ENCODE peak calls at places on chromosomes 12 and 14, in ten cellular contexts. E is stimulated activated CD4-positive, alpha-beta T cell treated with anti-CD3 and anti-CD28 coated beads, Interleukin-4, amount 100 ng/mL, for 4 hours; X is HL-60; Q is choroid plexus epithelial cell; R is esophagus squamous epithelium; M is stimulated activated CD8-positive, alpha-beta memory T cell treated with anti-CD3 and anti-CD28 coated beads, Interleukin-7, amount 100 ng/mL, for 24 hours; L is Ammon's horn; P is mucosa of gallbladder; Z is ovary; U is colonic mucosa. K is an unnamed sample.

GRCh38 chr12:112239020-112239419 is 113.7 kb downstream of the TRAFD1 start:
- DNase-seq in E (no peak), R (no peak), P (no peak), Z (no peak), Q (peak), X (no peak), L (no peak), U (no peak), M (no peak), K (no peak)

GRCh38 chr12:58566599-58566998 is 353.7 kb downstream of the LRIG3 start:
- DNase-seq in E (no peak), R (no peak), M (no peak), X (no peak), P (no peak), Q (peak), Z (no peak), U (no peak), L (no peak), K (no peak)

GRCh38 chr12:102427542-102427923 is 52.8 kb downstream of the IGF1 start:
- DNase-seq in P (no peak), Z (peak), R (no peak), U (no peak), Q (no peak), X (no peak), M (no peak), E (no peak), L (peak), K (no peak)

GRCh38 chr12:84070311-84070710 is 842.3 kb downstream of the SLC6A15 start:
- DNase-seq in Q (peak), M (no peak), U (peak), R (no peak), P (no peak), X (no peak), E (no peak), L (no peak), Z (no peak), K (no peak)

GRCh38 chr12:56995201-56995929 is 11.0 kb downstream of the ZBTB39 start:
- DNase-seq in R (no peak), P (no peak), E (no peak), Z (no peak), Q (no peak), U (peak), X (no peak), L (no peak), M (no peak), K (no peak)

GRCh38 chr14:29846339-29847129 is 81.1 kb downstream of the PRKD1 start:
- DNase-seq in L (no peak), P (no peak), Q (peak), M (no peak), U (no peak), E (no peak), Z (no peak), R (no peak), X (no peak), K (peak)

GRCh38 chr12:51759175-51759574 is 89.3 kb downstream of the FIGNL2 start:
- DNase-seq in Z (no peak), E (no peak), R (no peak), X (no peak), P (no peak), Q (no peak), M (no peak), L (no peak), U (no peak), K (peak)

GRCh38 chr14:103923863-103924262 is 4.4 kb upstream of the TDRD9 start:
- DNase-seq in R (no peak), M (no peak), U (no peak), L (no peak), X (no peak), P (no peak), Z (no peak), Q (no peak), E (no peak), K (no peak)

GRCh38 chr14:34018564-34019244 is 67.8 kb upstream of the EGLN3 start:
- DNase-seq in P (no peak), E (no peak), U (no peak), M (no peak), Z (no peak), X (no peak), R (no peak), L (peak), Q (peak), K (no peak)

GRCh38 chr12:109716092-109716479 is 2.5 kb downstream of the FAM222A start:
- DNase-seq in U (no peak), M (no peak), R (no peak), X (no peak), Z (peak), E (no peak), Q (no peak), L (peak), P (no peak), K (no peak)

GRCh38 chr12:132286912-132287311 is 42.5 kb downstream of the GALNT9 start:
- DNase-seq in R (no peak), Q (peak), E (no peak), X (no peak), Z (no peak), P (no peak), M (no peak), L (no peak), U (no peak), K (no peak)

GRCh38 chr12:11727133-11727664 is 77.7 kb downstream of the ETV6 start:
- DNase-seq in U (no peak), X (no peak), R (no peak), Q (no peak), E (peak), M (no peak), P (no peak), Z (no peak), L (no peak), K (no peak)

GRCh38 chr14:58637391-58638230 is at the start of gene DACT1:
- DNase-seq in M (no peak), U (peak), E (peak), Z (peak), L (peak), X (no peak), R (no peak), Q (peak), P (peak), K (no peak)

GRCh38 chr12:4587108-4587507 is 25.1 kb downstream of the DYRK4 start:
- DNase-seq in L (no peak), R (no peak), X (no peak), P (no peak), Z (no peak), Q (no peak), M (no peak), U (no peak), E (no peak), K (no peak)

GRCh38 chr14:38203929-38204716 is 3.6 kb upstream of the SSTR1 start:
- DNase-seq in R (no peak), X (no peak), M (no peak), U (no peak), P (no peak), E (no peak), Z (no peak), Q (no peak), L (no peak), K (no peak)

GRCh38 chr14:76050797-76051392 is 65.3 kb downstream of the IFT43 start:
- DNase-seq in X (peak), Z (no peak), M (peak), R (no peak), U (peak), L (peak), Q (peak), E (peak), P (peak), K (peak)

GRCh38 chr12:26847431-26847830 is 14.4 kb upstream of the ITPR2 start:
- DNase-seq in R (no peak), U (no peak), M (no peak), L (no peak), Z (no peak), E (no peak), P (no peak), X (no peak), Q (no peak), K (no peak)

GRCh38 chr12:105947906-105948305 is 190.8 kb downstream of the NUAK1 start:
- DNase-seq in X (no peak), R (no peak), E (no peak), L (no peak), P (no peak), U (no peak), Q (no peak), Z (no peak), M (no peak), K (no peak)

GRCh38 chr12:1020389-1020788 is 29.4 kb downstream of the ERC1 start:
- DNase-seq in U (no peak), P (no peak), X (no peak), M (no peak), Z (no peak), L (no peak), Q (no peak), R (no peak), E (no peak), K (no peak)

GRCh38 chr14:73258845-73259611 is 21.7 kb downstream of the PAPLN start:
- DNase-seq in X (no peak), U (no peak), Q (no peak), L (no peak), Z (no peak), R (no peak), E (no peak), M (no peak), P (no peak), K (no peak)

GRCh38 chr14:100644784-100645183 is 57.6 kb upstream of the BEGAIN start:
- DNase-seq in E (no peak), P (no peak), Q (no peak), R (no peak), X (no peak), L (no peak), M (no peak), Z (peak), U (no peak), K (no peak)

GRCh38 chr12:19430988-19431387 is 8.3 kb upstream of the AEBP2 start:
- DNase-seq in X (no peak), R (no peak), Z (no peak), L (no peak), E (no peak), P (no peak), Q (peak), U (no peak), M (no peak), K (peak)

K was measured in bronchial epithelial cell.